ENCODE peak calls at places on chromosomes 1 and 21, in ten cellular contexts. H is NB4, P is BE2C, R is dermis blood vessel endothelial cell, B is nephron progenitor cell, Z is aorta, U is NCI-H146, X is HCEC 1CT, N is cardiac muscle cell, L is astrocyte of the spinal cord. Q is an unnamed sample.

GRCh38 chr21:38139380-38140168 is 117.2 kb upstream of the KCNJ15 start:
- DNase-seq in N (peak), R (no peak), Z (no peak), U (peak), H (no peak), X (no peak), P (no peak), B (no peak), L (peak), Q (no peak)

GRCh38 chr1:57450981-57451380 is 27.1 kb upstream of the DAB1 start:
- DNase-seq in R (no peak), B (no peak), U (no peak), Z (no peak), X (no peak), N (no peak), P (no peak), H (no peak), L (no peak), Q (no peak)

GRCh38 chr1:94100129-94100784 is 20.7 kb downstream of the ABCA4 start:
- DNase-seq in X (no peak), U (no peak), B (no peak), R (no peak), Z (no peak), P (no peak), N (no peak), H (no peak), L (no peak), Q (no peak)

GRCh38 chr1:18484726-18485125 is 4.0 kb downstream of the KLHDC7A start:
- DNase-seq in U (no peak), N (no peak), B (no peak), X (no peak), Z (no peak), H (no peak), L (no peak), P (no peak), R (no peak), Q (no peak)

GRCh38 chr1:73604739-73605138 is 593.2 kb downstream of the LRRIQ3 start:
- DNase-seq in Z (no peak), P (no peak), X (peak), B (no peak), R (peak), H (no peak), U (no peak), N (no peak), L (peak), Q (no peak)

GRCh38 chr21:45876381-45877159 is 105.0 kb upstream of the COL6A1 start:
- DNase-seq in N (no peak), L (no peak), Z (peak), P (peak), U (no peak), R (no peak), X (no peak), B (peak), H (no peak), Q (no peak)

GRCh38 chr1:157993179-157994080 is at the start of gene KIRREL1:
- DNase-seq in Z (peak), B (peak), U (no peak), L (peak), P (no peak), R (peak), H (peak), N (peak), X (peak), Q (no peak)

GRCh38 chr1:14652840-14653239 is 54.4 kb downstream of the KAZN start:
- DNase-seq in H (no peak), X (no peak), R (no peak), U (no peak), P (no peak), Z (no peak), L (no peak), N (no peak), B (no peak), Q (no peak)

GRCh38 chr1:186094170-186094569 is 280.9 kb downstream of the TPR start:
- DNase-seq in P (no peak), X (peak), N (peak), U (no peak), Z (no peak), R (peak), L (peak), H (no peak), B (no peak), Q (no peak)

GRCh38 chr1:20168547-20169491 is 17.1 kb upstream of the UBXN10 start:
- DNase-seq in R (no peak), N (no peak), L (no peak), Z (no peak), X (no peak), B (peak), U (no peak), H (no peak), P (no peak), Q (no peak)

GRCh38 chr1:162305969-162306368 is 70.7 kb downstream of the SPATA46 start:
- DNase-seq in Z (no peak), R (peak), H (no peak), X (peak), U (no peak), B (no peak), N (no peak), L (peak), P (no peak), Q (no peak)

GRCh38 chr1:51664412-51665240 is 47.7 kb downstream of the OSBPL9 start:
- DNase-seq in P (no peak), U (no peak), H (no peak), N (peak), R (no peak), X (peak), B (no peak), L (peak), Z (no peak), Q (no peak)

Q was measured in hypothalamus.